ENCODE peak calls at places on chromosome 22, in four cellular contexts. B is K562, L is HepG2, I is GM12878. E is an unnamed sample.

GRCh38 chr22:38262051-38262795 is 10.6 kb downstream of the TMEM184B start:
- DNase-seq in B (peak; percentile 41), L (peak; percentile 54), I (no peak), E (no peak)

GRCh38 chr22:49267996-49268395 is 559.7 kb downstream of the BRD1 start:
- DNase-seq in B (no peak), L (no peak), I (no peak), E (no peak)

GRCh38 chr22:33409134-33409533 is 351.0 kb upstream of the SYN3 start:
- DNase-seq in B (no peak), L (no peak), I (no peak), E (no peak)

GRCh38 chr22:37643225-37643847 is 3.9 kb downstream of the SH3BP1 start:
- DNase-seq in B (peak; percentile 58), L (no peak), I (no peak), E (peak; percentile 78)

GRCh38 chr22:49201046-49201970 is 626.4 kb downstream of the BRD1 start:
- DNase-seq in B (no peak), L (no peak), I (no peak), E (no peak)

GRCh38 chr22:30240541-30241417 is 5.8 kb downstream of the LIF start:
- DNase-seq in B (no peak), L (no peak), I (no peak), E (no peak)

GRCh38 chr22:48742191-48742555 is 1085.5 kb downstream of the BRD1 start:
- DNase-seq in B (no peak), L (no peak), I (no peak), E (no peak)

GRCh38 chr22:47781024-47781423 is 1018.6 kb downstream of the TBC1D22A start:
- DNase-seq in B (no peak), L (no peak), I (no peak), E (no peak)

GRCh38 chr22:47691152-47691895 is 928.9 kb downstream of the TBC1D22A start:
- DNase-seq in B (no peak), L (no peak), I (no peak), E (no peak)

GRCh38 chr22:32628626-32629587 is 154.3 kb downstream of the FBXO7 start:
- DNase-seq in B (no peak), L (peak; percentile 55), I (no peak), E (no peak)

GRCh38 chr22:49377306-49377705 is 450.4 kb downstream of the BRD1 start:
- DNase-seq in B (no peak), L (no peak), I (no peak), E (no peak)

GRCh38 chr22:48137640-48138039 is 1375.2 kb downstream of the TBC1D22A start:
- DNase-seq in B (no peak), L (no peak), I (no peak), E (peak; percentile 76)

GRCh38 chr22:39658367-39658766 is 87.8 kb downstream of the CACNA1I start:
- DNase-seq in B (no peak), L (no peak), I (no peak), E (peak; percentile 29)

GRCh38 chr22:20857838-20858614 is 585 bp downstream of the PI4KA start:
- DNase-seq in B (peak; percentile 100), L (peak; percentile 78), I (peak; percentile 27), E (peak; percentile 54)

GRCh38 chr22:40051322-40051721 is 56.6 kb downstream of the FAM83F start:
- DNase-seq in B (no peak), L (no peak), I (no peak), E (no peak)

GRCh38 chr22:29359469-29359868 is 28.9 kb downstream of the AP1B1 start:
- DNase-seq in B (peak; percentile 41), L (peak; percentile 50), I (no peak), E (peak; percentile 28)

GRCh38 chr22:18066181-18066859 is 11.5 kb upstream of the PEX26 start:
- DNase-seq in B (no peak), L (no peak), I (no peak), E (no peak)

GRCh38 chr22:31019276-31019930 is 50.3 kb downstream of the TUG1 start:
- DNase-seq in B (no peak), L (no peak), I (no peak), E (no peak)

GRCh38 chr22:36087784-36088183 is 59.2 kb upstream of the RBFOX2 start:
- DNase-seq in B (no peak), L (no peak), I (no peak), E (no peak)

GRCh38 chr22:29150701-29151100 is 55.0 kb upstream of the EMID1 start:
- DNase-seq in B (no peak), L (no peak), I (no peak), E (no peak)

GRCh38 chr22:39994566-39995345 is at the start of gene FAM83F:
- DNase-seq in B (peak; percentile 58), L (no peak), I (no peak), E (no peak)

GRCh38 chr22:36546092-36546804 is 17.3 kb upstream of the EIF3D start:
- DNase-seq in B (peak; percentile 79), L (peak; percentile 48), I (no peak), E (peak; percentile 78)

GRCh38 chr22:38873469-38874411 is 1.7 kb upstream of the CBX6 start:
- DNase-seq in B (no peak), L (no peak), I (peak; percentile 59), E (no peak)

DNA sequence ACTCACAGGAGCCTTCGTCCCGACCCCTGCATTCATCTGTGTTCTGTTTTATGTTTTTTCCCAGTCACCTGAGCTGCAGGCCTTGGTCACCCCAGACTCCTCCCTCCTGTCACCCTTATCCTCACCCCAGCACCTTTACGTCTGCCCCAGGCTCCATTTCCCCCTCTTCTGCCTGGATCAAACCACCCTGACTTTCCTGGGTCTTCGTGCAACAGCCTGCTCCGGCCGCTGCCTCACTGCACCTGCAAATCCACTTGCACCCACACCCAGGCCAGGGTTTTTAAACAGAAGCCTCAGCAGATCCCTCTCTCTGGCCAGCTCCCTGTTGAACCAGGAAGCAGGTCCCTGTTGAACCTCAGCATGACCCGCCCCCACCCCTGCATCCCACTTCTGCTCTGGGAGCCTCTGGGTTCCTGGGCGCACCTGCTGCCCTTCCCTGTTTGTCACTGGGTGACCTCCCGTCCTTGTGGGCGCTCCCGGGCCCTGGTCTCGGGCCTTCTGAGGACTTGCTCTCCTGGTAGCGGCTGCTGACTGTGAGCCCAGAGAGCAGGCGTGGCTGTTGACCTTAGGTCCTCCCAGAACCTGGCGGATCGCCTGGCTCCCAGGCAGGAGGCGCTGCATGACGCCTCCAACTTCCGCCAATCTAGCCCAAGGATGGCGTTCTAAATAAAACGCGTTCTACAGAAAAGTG is 12.8 kb downstream of the MAPK8IP2 start:
- DNase-seq in B (peak; percentile 66), L (peak; percentile 71), I (no peak), E (no peak)
- TF ChIP-seq CTCF in B (peak; percentile 58), L (peak; percentile 81), I (no peak), E (no peak)

DNA sequence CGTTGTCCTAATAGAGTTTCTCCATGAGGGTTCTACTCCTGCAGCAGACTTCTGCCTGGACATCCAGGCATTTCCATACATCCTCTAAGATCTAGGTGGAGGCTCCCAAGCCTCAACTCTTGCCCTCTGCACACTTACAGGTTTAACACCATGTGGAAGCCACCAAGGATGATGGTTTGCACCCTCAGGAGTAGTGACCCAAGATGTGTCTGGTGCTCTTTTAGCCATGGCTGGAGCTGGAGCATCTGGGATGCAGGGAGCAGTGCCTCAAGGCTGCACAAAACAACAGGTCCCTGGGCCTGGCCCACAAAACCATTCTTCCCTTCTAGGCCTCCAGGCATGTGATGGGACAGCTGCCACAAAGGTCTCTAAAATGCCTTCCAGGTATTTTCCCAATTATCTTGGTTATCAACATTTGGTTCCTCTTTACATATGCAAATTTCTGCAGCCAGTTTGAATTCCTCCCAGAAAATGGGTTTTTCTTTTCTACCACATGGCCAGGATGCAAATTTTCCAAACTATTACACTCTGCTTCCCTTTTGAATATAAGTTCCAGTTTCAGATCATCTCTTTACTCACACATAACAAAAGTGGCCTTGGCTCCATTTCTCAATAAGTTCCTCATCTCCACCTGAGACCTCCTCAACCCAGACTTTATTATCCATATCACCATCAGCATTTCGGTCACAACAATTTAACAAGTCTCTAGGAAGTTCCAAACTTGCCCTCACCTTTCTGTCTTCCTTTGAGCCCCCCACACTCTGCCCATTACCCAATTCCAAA is 69.5 kb upstream of the GNAZ start:
- DNase-seq in B (no peak), L (no peak), I (no peak), E (no peak)
- TF ChIP-seq SMC3 in B (no peak), L (no peak), I (no peak), E (no peak)

GRCh38 chr22:44996648-44997047 is 13.2 kb downstream of the PHF21B start:
- DNase-seq in B (no peak), L (no peak), I (no peak), E (no peak)

GRCh38 chr22:44996120-44996519 is 13.7 kb downstream of the PHF21B start:
- DNase-seq in B (no peak), L (no peak), I (no peak), E (no peak)

GRCh38 chr22:44995282-44995597 is 14.6 kb downstream of the PHF21B start:
- DNase-seq in B (no peak), L (no peak), I (no peak), E (no peak)

GRCh38 chr22:44995715-44996114 is 14.1 kb downstream of the PHF21B start:
- DNase-seq in B (no peak), L (no peak), I (no peak), E (no peak)

GRCh38 chr22:44994399-44995281 is 15.2 kb downstream of the PHF21B start:
- DNase-seq in B (no peak), L (no peak), I (no peak), E (no peak)
- TF ChIP-seq ESRRA in B (no peak), L (no peak), I (no peak), E (no peak)

DNA sequence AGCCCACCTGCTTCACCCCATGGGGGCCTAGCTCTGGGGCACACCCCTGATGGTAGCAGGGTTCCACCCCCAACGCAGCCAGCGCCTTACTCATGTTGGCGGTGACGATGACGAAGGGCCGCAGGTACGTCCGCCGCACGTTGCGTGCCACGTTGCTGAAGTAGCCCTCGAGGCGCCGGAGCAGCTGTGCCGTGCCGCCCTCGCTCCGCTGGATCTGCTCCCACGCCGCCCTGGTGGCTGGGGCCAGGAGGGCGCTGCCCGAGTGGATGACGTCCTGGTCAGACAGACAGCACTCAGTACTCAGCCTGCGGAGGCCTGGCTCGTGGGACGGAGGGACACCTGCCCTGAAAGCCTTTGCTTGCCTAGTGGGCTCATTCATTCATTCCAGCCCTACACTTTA is 50.8 kb downstream of the TRMU start:
- DNase-seq in B (no peak), L (no peak), I (no peak), E (no peak)
- TF ChIP-seq CTCF in B (no peak), L (peak; percentile 27), I (no peak), E (no peak)

GRCh38 chr22:42236268-42236667 is 34.2 kb downstream of the TCF20 start:
- DNase-seq in B (no peak), L (no peak), I (no peak), E (no peak)

GRCh38 chr22:42231929-42232328 is 38.5 kb downstream of the TCF20 start:
- DNase-seq in B (no peak), L (no peak), I (no peak), E (no peak)

GRCh38 chr22:42229455-42230149 is 40.9 kb downstream of the TCF20 start:
- DNase-seq in B (no peak), L (no peak), I (no peak), E (no peak)

GRCh38 chr22:42236848-42237247 is 33.6 kb downstream of the TCF20 start:
- DNase-seq in B (no peak), L (no peak), I (no peak), E (no peak)

DNA sequence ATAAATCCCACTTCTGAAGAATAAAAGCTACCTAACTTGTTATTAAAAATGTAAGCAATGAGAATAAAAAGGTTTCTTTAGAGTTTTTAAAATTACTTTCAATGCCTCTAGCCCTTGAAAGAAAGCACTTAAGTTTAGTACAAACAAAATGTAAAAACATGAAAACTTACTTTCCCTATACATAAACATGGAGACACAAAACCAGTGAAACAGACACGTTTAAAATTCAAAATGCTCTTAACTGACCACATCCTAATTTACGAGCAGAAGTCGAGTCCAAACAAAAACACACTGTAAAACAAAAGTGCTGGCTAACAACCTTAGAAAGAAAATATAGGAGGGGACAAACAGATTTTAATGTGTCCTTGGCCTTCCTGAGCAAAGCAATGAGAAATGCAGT is 36.6 kb downstream of the TCF20 start:
- DNase-seq in B (no peak), L (no peak), I (no peak), E (no peak)
- TF ChIP-seq SMC3 in B (no peak), L (no peak), I (no peak), E (no peak)